ENCODE peak calls at places on chromosomes 2 and 18, in five cellular contexts. Q, J, X, V and Y are unnamed samples.

GRCh38 chr2:234969329-234970157 is 17.7 kb downstream of the SH3BP4 start:
- DNase-seq in Q (no peak), J (no peak), X (no peak), V (no peak), Y (no peak)

GRCh38 chr2:8031370-8031769 is 650.5 kb upstream of the ID2 start:
- DNase-seq in Q (no peak), J (no peak), X (no peak), V (no peak), Y (no peak)

GRCh38 chr2:188399159-188399558 is 107.5 kb downstream of the GULP1 start:
- DNase-seq in Q (no peak), J (no peak), X (no peak), V (no peak), Y (no peak)

GRCh38 chr2:239440511-239440959 is 39.7 kb upstream of the HDAC4 start:
- DNase-seq in Q (no peak), J (no peak), X (no peak), V (peak; percentile 54), Y (no peak)

GRCh38 chr2:42881732-42882131 is 89.3 kb upstream of the HAAO start:
- DNase-seq in Q (peak; percentile 93), J (no peak), X (no peak), V (no peak), Y (no peak)

GRCh38 chr2:218745559-218746469 is 35.2 kb downstream of the TTLL4 start:
- DNase-seq in Q (peak; percentile 96), J (no peak), X (no peak), V (no peak), Y (peak; percentile 65)

GRCh38 chr2:206084870-206085741 is 868 bp downstream of the INO80D start:
- DNase-seq in Q (peak; percentile 24), J (peak; percentile 50), X (peak; percentile 23), V (peak; percentile 91), Y (no peak)

GRCh38 chr2:223870840-223871618 is 33.6 kb upstream of the AP1S3 start:
- DNase-seq in Q (no peak), J (no peak), X (no peak), V (no peak), Y (no peak)

GRCh38 chr18:34650121-34650545 is 60.0 kb upstream of the DTNA start:
- DNase-seq in Q (peak; percentile 36), J (no peak), X (no peak), V (no peak), Y (no peak)

GRCh38 chr18:61893304-61893970 is 630 bp upstream of the RNF152 start:
- DNase-seq in Q (peak; percentile 37), J (peak; percentile 72), X (peak; percentile 28), V (peak; percentile 92), Y (no peak)

GRCh38 chr2:222410534-222410933 is 13.8 kb upstream of the SGPP2 start:
- DNase-seq in Q (peak; percentile 16), J (no peak), X (no peak), V (no peak), Y (no peak)

GRCh38 chr2:8976419-8976818 is 27.1 kb downstream of the MBOAT2 start:
- DNase-seq in Q (no peak), J (no peak), X (no peak), V (no peak), Y (no peak)

GRCh38 chr2:196597531-196597930 is 42.0 kb upstream of the CCDC150 start:
- DNase-seq in Q (no peak), J (no peak), X (no peak), V (no peak), Y (no peak)

GRCh38 chr18:58144671-58145285 is 100.8 kb downstream of the NEDD4L start:
- DNase-seq in Q (no peak), J (no peak), X (no peak), V (no peak), Y (no peak)

GRCh38 chr18:79399275-79400081 is 3.7 kb downstream of the NFATC1 start:
- DNase-seq in Q (no peak), J (no peak), X (no peak), V (peak; percentile 92), Y (no peak)

GRCh38 chr2:12032421-12032820 is 286.0 kb downstream of the LPIN1 start:
- DNase-seq in Q (no peak), J (no peak), X (no peak), V (no peak), Y (no peak)

GRCh38 chr2:222176890-222177289 is 121.9 kb downstream of the PAX3 start:
- DNase-seq in Q (no peak), J (no peak), X (no peak), V (no peak), Y (no peak)

GRCh38 chr2:59583173-59583765 is 970.2 kb downstream of the BCL11A start:
- DNase-seq in Q (no peak), J (no peak), X (no peak), V (no peak), Y (no peak)

GRCh38 chr2:235746257-235746934 is 252.6 kb downstream of the AGAP1 start:
- DNase-seq in Q (peak; percentile 66), J (peak; percentile 58), X (peak; percentile 61), V (no peak), Y (peak; percentile 77)

GRCh38 chr18:35776481-35776880 is 194.9 kb downstream of the GALNT1 start:
- DNase-seq in Q (no peak), J (no peak), X (no peak), V (no peak), Y (no peak)

GRCh38 chr2:220243571-220243970 is 616.1 kb downstream of the SLC4A3 start:
- DNase-seq in Q (no peak), J (no peak), X (no peak), V (no peak), Y (no peak)

GRCh38 chr2:109403841-109404201 is 209.9 kb downstream of the SEPTIN10 start:
- DNase-seq in Q (peak; percentile 19), J (no peak), X (no peak), V (no peak), Y (no peak)

GRCh38 chr2:156908825-156909224 is 348.7 kb upstream of the GALNT5 start:
- DNase-seq in Q (peak; percentile 89), J (no peak), X (no peak), V (no peak), Y (no peak)

GRCh38 chr2:240346753-240347372 is 88.6 kb upstream of the GPC1 start:
- DNase-seq in Q (no peak), J (no peak), X (no peak), V (no peak), Y (no peak)

GRCh38 chr2:9095690-9096089 is 92.2 kb upstream of the MBOAT2 start:
- DNase-seq in Q (no peak), J (peak; percentile 74), X (peak; percentile 55), V (peak; percentile 87), Y (no peak)

GRCh38 chr2:41720298-41720697 is 327.5 kb upstream of the PKDCC start:
- DNase-seq in Q (no peak), J (no peak), X (no peak), V (no peak), Y (no peak)

GRCh38 chr2:203681978-203682377 is 24.5 kb upstream of the CD28 start:
- DNase-seq in Q (peak; percentile 71), J (no peak), X (peak; percentile 46), V (no peak), Y (no peak)

DNA sequence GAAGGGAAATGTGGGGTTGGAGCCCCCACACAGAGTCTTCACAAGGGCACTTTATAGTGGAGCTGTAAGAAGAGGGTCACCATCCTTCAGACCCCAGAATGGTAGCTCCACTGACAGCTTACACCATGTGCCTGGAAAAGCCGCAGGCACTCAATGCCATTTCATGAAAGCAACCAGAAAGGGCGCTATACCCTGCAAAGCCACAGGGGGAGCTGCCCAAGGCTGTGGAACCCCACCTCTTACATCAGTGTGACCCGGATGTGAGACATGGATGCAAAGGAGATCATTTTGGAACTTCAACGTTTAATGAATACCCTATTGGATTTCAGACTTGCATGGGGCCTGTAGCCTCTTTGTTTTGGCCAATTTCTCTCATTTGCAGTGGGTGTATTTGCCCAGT is 694.7 kb downstream of the CBLN2 start:
- DNase-seq in Q (no peak), J (no peak), X (no peak), V (no peak), Y (no peak)
- H3K9me3 ChIP-seq in Q (peaks cover 7% of the 10 kb centered on the region), J (peaks cover 19% of the 10 kb centered on the region), X (no peaks in the 10 kb centered on the region), V (no peaks in the 10 kb centered on the region), Y (no peaks in the 10 kb centered on the region)

DNA sequence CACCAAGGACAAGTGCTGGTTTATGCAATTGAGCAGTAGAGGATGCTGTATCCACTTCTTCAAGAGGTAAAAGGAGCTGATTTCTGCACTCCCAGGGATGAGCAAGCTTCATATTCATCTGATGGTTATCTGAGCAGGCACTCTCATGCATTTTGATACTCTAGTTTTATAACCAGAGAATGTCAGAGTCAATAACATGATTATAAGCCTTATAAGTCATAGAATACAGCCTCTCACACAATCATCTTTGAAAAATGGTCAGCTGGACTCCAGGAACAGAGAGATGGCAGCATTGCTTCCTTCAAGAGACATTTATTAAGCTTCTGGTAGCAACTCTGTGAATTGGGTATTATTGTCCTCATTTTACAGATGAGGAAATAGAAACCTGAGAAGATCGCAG is 167.1 kb downstream of the SLC8A1 start:
- DNase-seq in Q (no peak), J (no peak), X (no peak), V (no peak), Y (no peak)
- TF ChIP-seq CTCF in Q (no peak), J (no peak), X (peak; percentile 53), V (no peak), Y (no peak)

GRCh38 chr18:77250501-77250925 is 865 bp downstream of the GALR1 start:
- DNase-seq in Q (no peak), J (no peak), X (no peak), V (peak; percentile 67), Y (no peak)

GRCh38 chr18:77248873-77249582 is 620 bp upstream of the GALR1 start:
- DNase-seq in Q (no peak), J (no peak), X (no peak), V (no peak), Y (no peak)

GRCh38 chr18:77251730-77252050 is 2.0 kb downstream of the GALR1 start:
- DNase-seq in Q (no peak), J (no peak), X (no peak), V (no peak), Y (no peak)

GRCh38 chr18:77249583-77250500 is at the start of gene GALR1:
- DNase-seq in Q (peak; percentile 8), J (no peak), X (no peak), V (peak; percentile 77), Y (no peak)

GRCh38 chr18:77250926-77251729 is 1.5 kb downstream of the GALR1 start:
- DNase-seq in Q (no peak), J (no peak), X (no peak), V (peak; percentile 77), Y (no peak)
- H3K9me3 ChIP-seq in Q (no peaks in the 10 kb centered on the region), J (no peaks in the 10 kb centered on the region), X (no peaks in the 10 kb centered on the region), V (peaks cover 5% of the 10 kb centered on the region), Y (no peaks in the 10 kb centered on the region)

DNA sequence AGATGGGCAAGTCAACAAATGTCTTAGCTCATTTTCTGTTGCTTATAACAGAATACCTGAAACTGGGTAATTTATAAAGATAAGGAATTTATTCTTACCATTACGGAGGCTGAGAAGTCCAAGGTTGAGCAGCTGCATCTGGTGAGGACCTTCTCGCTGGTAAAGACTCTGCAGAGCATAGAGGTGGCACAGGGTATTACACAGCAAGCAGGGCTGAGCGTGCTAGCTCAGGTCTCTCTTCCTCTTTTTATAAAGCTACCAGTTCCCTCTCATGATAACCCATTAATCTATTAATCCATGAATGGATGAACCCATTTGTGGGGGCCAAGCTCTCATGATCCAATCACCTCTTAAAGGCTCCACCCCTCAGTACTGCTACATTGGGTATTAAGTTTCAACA is 109.1 kb downstream of the CDK15 start:
- DNase-seq in Q (no peak), J (no peak), X (no peak), V (no peak), Y (no peak)
- TF ChIP-seq CTCF in Q (no peak), J (no peak), X (no peak), V (no peak), Y (no peak)